ENCODE peak calls at places on chromosomes 6 and 20, in ten cellular contexts. N, F, E, L, C, Z, R, H, D and V are unnamed samples.

GRCh38 chr6:152351110-152351509 is 286.1 kb downstream of the SYNE1 start:
- DNase-seq in C (no peak), F (no peak), R (no peak), D (no peak), L (no peak), E (no peak), H (no peak), Z (no peak), N (no peak), V (no peak)

GRCh38 chr6:18147160-18147559 is 7.7 kb downstream of the TPMT start:
- DNase-seq in N (no peak), H (no peak), E (peak; percentile 75), C (no peak), Z (no peak), R (no peak), L (no peak), F (peak; percentile 15), D (no peak), V (no peak)

GRCh38 chr6:69038841-69039240 is 403.8 kb downstream of the ADGRB3 start:
- DNase-seq in H (no peak), L (no peak), C (no peak), F (no peak), N (no peak), D (no peak), E (no peak), R (no peak), Z (no peak), V (no peak)

GRCh38 chr6:113854531-113855499 is 2.3 kb upstream of the MARCKS start:
- DNase-seq in H (peak; percentile 70), F (peak; percentile 78), Z (peak; percentile 82), D (peak; percentile 91), N (peak; percentile 82), C (no peak), R (peak; percentile 94), L (peak; percentile 63), E (peak; percentile 90), V (no peak)

GRCh38 chr6:2665169-2666070 is 85.3 kb downstream of the MYLK4 start:
- DNase-seq in N (peak; percentile 79), H (no peak), C (no peak), Z (no peak), E (peak; percentile 55), L (no peak), F (peak; percentile 6), R (no peak), D (no peak), V (no peak)

GRCh38 chr6:48449002-48449401 is 338.0 kb upstream of the PTCHD4 start:
- DNase-seq in R (no peak), C (no peak), F (no peak), L (no peak), N (peak; percentile 68), Z (no peak), H (no peak), D (no peak), E (peak; percentile 3), V (no peak)

GRCh38 chr20:51750037-51750769 is 18.0 kb downstream of the ATP9A start:
- DNase-seq in H (peak; percentile 82), N (peak; percentile 67), L (peak; percentile 76), Z (no peak), R (no peak), D (peak; percentile 16), E (peak; percentile 92), F (peak; percentile 99), C (no peak), V (no peak)

GRCh38 chr6:112416885-112417284 is 69.8 kb downstream of the RFPL4B start:
- DNase-seq in F (no peak), R (no peak), D (no peak), Z (no peak), E (peak; percentile 23), H (no peak), L (no peak), N (peak; percentile 4), C (no peak), V (no peak)

GRCh38 chr6:27545271-27546046 is 72.6 kb upstream of the ZNF184 start:
- DNase-seq in N (peak; percentile 79), R (no peak), L (peak; percentile 23), D (peak; percentile 91), Z (peak; percentile 98), C (no peak), F (peak; percentile 96), E (peak; percentile 82), H (no peak), V (no peak)

GRCh38 chr6:87473419-87473903 is 687 bp downstream of the SLC35A1 start:
- DNase-seq in E (peak; percentile 61), D (peak; percentile 70), R (no peak), N (peak; percentile 69), H (no peak), C (no peak), Z (no peak), L (no peak), F (no peak), V (peak; percentile 58)

GRCh38 chr6:139406577-139407343 is 32.3 kb upstream of the CITED2 start:
- DNase-seq in H (no peak), F (no peak), C (no peak), Z (no peak), N (peak; percentile 23), E (peak; percentile 26), R (no peak), D (no peak), L (no peak), V (no peak)

GRCh38 chr6:21438986-21439352 is 154.6 kb upstream of the SOX4 start:
- DNase-seq in D (peak; percentile 53), H (no peak), R (no peak), E (peak; percentile 74), Z (no peak), C (no peak), L (no peak), F (no peak), N (peak; percentile 21), V (no peak)

GRCh38 chr6:137813308-137813707 is 53.8 kb upstream of the TNFAIP3 start:
- DNase-seq in C (no peak), D (peak; percentile 29), E (peak; percentile 24), H (no peak), Z (no peak), N (no peak), R (no peak), L (no peak), F (no peak), V (no peak)

GRCh38 chr20:58895796-58896180 is 43.3 kb downstream of the GNAS start:
- DNase-seq in L (no peak), N (no peak), Z (no peak), C (no peak), R (no peak), D (no peak), H (no peak), E (no peak), F (no peak), V (no peak)
- H3K4me3 ChIP-seq in L (peak overlapping the region; percentile 7), N (peak overlapping the region; percentile 35), Z (no peak overlapping the region), C (peak overlapping the region; percentile 1), R (no peak overlapping the region), D (no peak overlapping the region), H (no peak overlapping the region), E (peak overlapping the region; percentile 39), F (no peak overlapping the region), V (no peak overlapping the region)

GRCh38 chr6:134740473-134741192 is 209.3 kb downstream of the ALDH8A1 start:
- DNase-seq in C (no peak), D (no peak), R (no peak), L (no peak), F (no peak), E (peak; percentile 81), N (peak; percentile 80), H (no peak), Z (no peak), V (no peak)
- H3K4me3 ChIP-seq in C (no peak overlapping the region), D (no peak overlapping the region), R (no peak overlapping the region), L (no peak overlapping the region), F (no peak overlapping the region), E (no peak overlapping the region), N (no peak overlapping the region), H (no peak overlapping the region), Z (no peak overlapping the region), V (no peak overlapping the region)

GRCh38 chr6:148657053-148657452 is 89.8 kb upstream of the UST start:
- DNase-seq in D (peak; percentile 24), L (peak; percentile 41), F (no peak), C (no peak), N (peak; percentile 73), H (no peak), E (peak; percentile 28), Z (no peak), R (no peak), V (no peak)

GRCh38 chr6:148650941-148651540 is 95.8 kb upstream of the UST start:
- DNase-seq in L (no peak), H (no peak), N (no peak), D (no peak), C (no peak), F (no peak), R (no peak), Z (no peak), E (no peak), V (no peak)

GRCh38 chr6:148649454-148649963 is 97.3 kb upstream of the UST start:
- DNase-seq in N (no peak), D (no peak), C (no peak), Z (no peak), F (no peak), E (no peak), H (no peak), R (no peak), L (no peak), V (no peak)

GRCh38 chr6:148648754-148649453 is 97.9 kb upstream of the UST start:
- DNase-seq in Z (no peak), F (no peak), R (no peak), H (no peak), D (no peak), C (no peak), L (no peak), N (no peak), E (no peak), V (no peak)

DNA sequence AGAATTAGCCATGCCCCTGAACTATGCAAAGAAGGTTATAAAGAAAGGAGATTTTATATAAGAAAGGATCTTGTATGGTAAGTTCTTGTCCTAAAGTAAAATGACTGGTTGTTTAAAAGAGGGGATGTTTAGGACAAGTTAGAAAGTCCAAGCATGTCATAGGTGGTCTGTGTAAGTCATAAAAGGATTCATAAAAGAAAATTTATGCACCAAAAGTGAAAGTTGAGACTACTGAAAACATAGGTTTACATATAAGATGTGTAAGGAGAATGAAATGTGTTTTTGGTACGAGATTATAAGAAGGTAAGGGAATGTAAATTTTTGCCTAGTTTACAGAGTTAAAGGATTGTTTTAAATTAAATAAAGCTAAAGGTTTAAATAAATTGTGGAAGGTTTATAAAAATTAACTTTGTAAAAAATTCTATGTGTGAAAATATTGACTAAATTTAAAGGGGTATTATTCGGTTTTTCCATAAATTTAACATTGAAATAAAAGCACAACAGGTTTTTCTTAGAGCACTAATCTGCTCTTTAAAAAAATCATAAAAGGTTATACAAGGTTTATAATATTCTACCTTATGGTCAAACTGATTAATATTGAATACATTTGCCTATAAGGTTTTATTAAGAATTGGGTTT is 93.6 kb upstream of the UST start:
- DNase-seq in L (no peak), E (peak; percentile 3), C (no peak), Z (no peak), N (no peak), D (no peak), F (no peak), H (no peak), R (no peak), V (no peak)
- H3K4me3 ChIP-seq in L (no peak overlapping the region), E (no peak overlapping the region), C (no peak overlapping the region), Z (no peak overlapping the region), N (no peak overlapping the region), D (no peak overlapping the region), F (no peak overlapping the region), H (no peak overlapping the region), R (no peak overlapping the region), V (no peak overlapping the region)

DNA sequence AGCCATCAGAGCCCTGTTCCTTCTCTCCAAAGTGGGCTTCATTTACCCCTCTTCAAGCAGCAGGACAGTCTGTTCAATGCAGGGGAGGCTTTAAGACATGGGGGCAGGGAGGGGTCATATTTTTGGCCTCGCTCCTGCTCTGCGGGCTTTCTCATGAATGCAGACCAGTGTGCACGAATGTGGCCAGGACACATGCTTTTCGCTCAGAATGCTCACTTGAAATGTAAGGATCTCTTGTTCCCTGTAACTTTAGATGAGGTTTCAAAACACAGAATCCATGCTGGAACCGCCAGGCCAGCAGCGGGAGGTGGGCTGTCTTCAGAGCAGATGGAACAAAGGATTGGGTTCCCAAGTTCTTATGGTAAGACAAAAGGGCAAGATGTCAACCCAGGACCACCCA is 78.4 kb upstream of the AKAP12 start:
- DNase-seq in Z (no peak), C (no peak), F (no peak), E (no peak), N (peak; percentile 69), H (no peak), D (no peak), L (no peak), R (no peak), V (no peak)
- H3K4me3 ChIP-seq in Z (no peak overlapping the region), C (no peak overlapping the region), F (no peak overlapping the region), E (no peak overlapping the region), N (peak overlapping the region; percentile 37), H (no peak overlapping the region), D (no peak overlapping the region), L (no peak overlapping the region), R (no peak overlapping the region), V (no peak overlapping the region)